ENCODE peak calls at places on chromosomes 13 and 19, in seven cellular contexts. G is NCI-H1417; U is mucosa of descending colon; Z is GM04504; A is naive thymus-derived CD8-positive, alpha-beta T cell; P is anterior cingulate cortex; N is NCI-H2081. F is an unnamed sample.

GRCh38 chr19:3516675-3517207 is 10.6 kb downstream of the FZR1 start:
- DNase-seq in G (peak; percentile 23), P (no peak), A (peak; percentile 68), U (no peak), Z (no peak), N (peak; percentile 97), F (no peak)

GRCh38 chr19:41000310-41000737 is 9.2 kb downstream of the CYP2B6 start:
- DNase-seq in Z (no peak), N (no peak), G (no peak), A (no peak), P (no peak), U (peak; percentile 61), F (no peak)

GRCh38 chr19:8324186-8325050 is 3.1 kb downstream of the RPS28 start:
- DNase-seq in U (no peak), Z (no peak), A (no peak), P (no peak), G (no peak), N (no peak), F (no peak)

GRCh38 chr13:52371736-52372247 is 34.2 kb downstream of the THSD1 start:
- DNase-seq in Z (no peak), N (no peak), P (no peak), A (no peak), G (no peak), U (no peak), F (no peak)

GRCh38 chr13:113654591-113655357 is 3.2 kb downstream of the ATP4B start:
- DNase-seq in A (no peak), G (no peak), Z (no peak), N (no peak), P (no peak), U (peak; percentile 20), F (no peak)

GRCh38 chr13:27035892-27036235 is 135.7 kb downstream of the USP12 start:
- DNase-seq in U (no peak), Z (no peak), G (no peak), A (no peak), N (no peak), P (no peak), F (no peak)

GRCh38 chr13:95834134-95834765 is 157.3 kb downstream of the DNAJC3 start:
- DNase-seq in U (peak; percentile 70), Z (peak; percentile 29), P (peak; percentile 52), A (peak; percentile 42), N (peak; percentile 78), G (peak; percentile 75), F (no peak)

GRCh38 chr13:46389985-46390384 is 2.9 kb upstream of the RUBCNL start:
- DNase-seq in U (peak; percentile 67), A (peak; percentile 5), G (no peak), Z (no peak), N (no peak), P (peak; percentile 87), F (no peak)

GRCh38 chr19:41356984-41357739 is 3.4 kb upstream of the TGFB1 start:
- DNase-seq in U (no peak), G (no peak), Z (no peak), A (no peak), P (no peak), N (no peak), F (no peak)

GRCh38 chr13:113552079-113552478 is 32.5 kb upstream of the TFDP1 start:
- DNase-seq in G (no peak), Z (no peak), P (no peak), U (no peak), N (no peak), A (no peak), F (no peak)

GRCh38 chr19:38280030-38280921 is 15.9 kb downstream of the SPINT2 start:
- DNase-seq in P (no peak), G (no peak), U (no peak), A (no peak), Z (no peak), N (no peak), F (no peak)

GRCh38 chr13:46124531-46124966 is 19.7 kb upstream of the CPB2 start:
- DNase-seq in A (no peak), Z (no peak), G (no peak), P (no peak), U (no peak), N (no peak), F (no peak)

GRCh38 chr13:48110930-48111721 is 16.2 kb upstream of the MED4 start:
- DNase-seq in U (no peak), A (no peak), P (peak; percentile 2), Z (no peak), G (no peak), N (no peak), F (no peak)

GRCh38 chr13:28059214-28059613 is 41.2 kb downstream of the FLT3 start:
- DNase-seq in U (peak; percentile 51), P (no peak), N (no peak), G (no peak), Z (no peak), A (peak; percentile 5), F (no peak)

GRCh38 chr13:27721681-27722080 is 70.6 kb upstream of the GSX1 start:
- DNase-seq in P (no peak), Z (no peak), A (no peak), G (no peak), N (no peak), U (no peak), F (no peak)

GRCh38 chr19:16363133-16363851 is 38.7 kb downstream of the KLF2 start:
- DNase-seq in A (no peak), G (no peak), P (no peak), Z (no peak), N (no peak), U (peak; percentile 94), F (no peak)